ENCODE peak calls at places on chromosome 18, in ten cellular contexts. I, C, O, Q, T, L, V, H, F and X are unnamed samples.

GRCh38 chr18:21996261-21996892 is 173.0 kb upstream of the GATA6 start:
- DNase-seq in L (no peak), V (no peak), O (peak; percentile 78), H (no peak), F (peak; percentile 59), T (peak; percentile 14), C (no peak), I (peak; percentile 54), Q (no peak), X (peak; percentile 87)

GRCh38 chr18:24839991-24840390 is 379.6 kb downstream of the HRH4 start:
- DNase-seq in Q (peak; percentile 45), F (no peak), L (no peak), V (no peak), I (no peak), O (no peak), C (no peak), H (no peak), T (no peak), X (no peak)

GRCh38 chr18:79011300-79011870 is 31.8 kb downstream of the SALL3 start:
- DNase-seq in F (no peak), L (no peak), V (no peak), C (no peak), O (peak; percentile 22), Q (no peak), I (no peak), H (no peak), T (no peak), X (no peak)

GRCh38 chr18:37507239-37507638 is 58.4 kb downstream of the CELF4 start:
- DNase-seq in Q (no peak), H (no peak), V (no peak), I (no peak), O (no peak), C (no peak), T (no peak), L (no peak), F (no peak), X (no peak)

GRCh38 chr18:46260016-46260878 is 156.1 kb downstream of the HAUS1 start:
- DNase-seq in I (no peak), H (no peak), V (no peak), O (no peak), C (peak; percentile 47), T (peak; percentile 38), F (peak; percentile 95), L (no peak), Q (peak; percentile 85), X (no peak)

GRCh38 chr18:37567061-37567993 is 1.7 kb upstream of the CELF4 start:
- DNase-seq in O (no peak), C (no peak), L (peak; percentile 28), F (no peak), T (no peak), H (peak; percentile 76), Q (no peak), I (no peak), V (no peak), X (no peak)

GRCh38 chr18:38972571-38972970 is 1407.0 kb upstream of the CELF4 start:
- DNase-seq in Q (no peak), T (no peak), C (peak; percentile 47), H (no peak), O (no peak), F (no peak), I (no peak), V (no peak), L (no peak), X (no peak)

GRCh38 chr18:55048892-55049291 is 89.6 kb upstream of the CCDC68 start:
- DNase-seq in H (no peak), Q (peak; percentile 65), V (no peak), L (no peak), F (peak; percentile 60), C (no peak), I (no peak), T (peak; percentile 15), O (no peak), X (no peak)

GRCh38 chr18:23805898-23806297 is 116.6 kb downstream of the LAMA3 start:
- DNase-seq in F (peak; percentile 51), L (no peak), V (no peak), T (peak; percentile 30), I (no peak), C (peak; percentile 18), H (no peak), O (no peak), Q (peak; percentile 64), X (no peak)

DNA sequence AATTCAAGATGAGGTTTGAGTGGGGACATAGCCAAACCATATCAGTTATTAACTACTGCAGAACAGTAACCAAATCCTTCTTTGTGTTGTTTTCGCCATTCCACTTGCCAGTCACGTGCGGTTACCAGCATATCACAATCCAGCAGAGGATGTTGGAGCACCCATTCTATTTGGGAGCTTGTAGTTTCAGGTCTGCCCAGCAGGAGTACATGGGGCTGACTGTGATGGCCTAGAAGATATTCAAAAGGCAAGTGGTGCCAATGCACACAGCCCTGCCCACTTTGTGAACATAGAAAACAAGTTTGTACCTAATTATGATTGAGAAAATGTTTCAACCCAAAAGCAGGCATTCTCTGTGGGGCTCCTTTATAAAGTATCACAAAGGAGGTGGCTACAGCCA is 57.0 kb downstream of the ZNF519 start:
- DNase-seq in Q (no peak), L (peak; percentile 28), V (no peak), F (no peak), C (no peak), O (no peak), I (no peak), T (no peak), H (no peak), X (no peak)
- TF ChIP-seq CTCF in Q (no peak), L (no peak), V (no peak), F (no peak), C (peak; percentile 14), O (no peak), I (no peak), T (no peak), H (no peak), X (no peak)

GRCh38 chr18:8298186-8298585 is 311.1 kb upstream of the RAB12 start:
- DNase-seq in T (no peak), I (no peak), H (no peak), L (no peak), C (peak; percentile 38), F (no peak), V (no peak), O (no peak), Q (peak; percentile 74), X (no peak)
- H3K36me3 ChIP-seq in T (peaks cover 2% of the 10 kb centered on the region), I (peaks cover 2% of the 10 kb centered on the region), H (no peaks in the 10 kb centered on the region), L (no peaks in the 10 kb centered on the region), C (no peaks in the 10 kb centered on the region), F (no peaks in the 10 kb centered on the region), V (no peaks in the 10 kb centered on the region), O (peaks cover 12% of the 10 kb centered on the region), Q (peaks cover 6% of the 10 kb centered on the region), X (no peaks in the 10 kb centered on the region)

GRCh38 chr18:4108016-4108415 is 347.1 kb downstream of the DLGAP1 start:
- DNase-seq in Q (no peak), C (no peak), T (no peak), L (no peak), F (no peak), O (no peak), V (no peak), I (no peak), H (no peak), X (no peak)

GRCh38 chr18:4107049-4107459 is 348.1 kb downstream of the DLGAP1 start:
- DNase-seq in O (no peak), C (no peak), H (no peak), F (peak; percentile 6), L (peak; percentile 61), Q (no peak), T (no peak), I (no peak), V (no peak), X (no peak)

GRCh38 chr18:4101009-4101408 is 354.1 kb downstream of the DLGAP1 start:
- DNase-seq in L (no peak), T (no peak), V (no peak), I (no peak), F (no peak), O (no peak), H (no peak), C (no peak), Q (no peak), X (no peak)

GRCh38 chr18:4106407-4107033 is 348.6 kb downstream of the DLGAP1 start:
- DNase-seq in L (peak; percentile 89), V (no peak), Q (peak; percentile 52), O (peak; percentile 69), C (peak; percentile 57), F (peak; percentile 31), H (no peak), I (peak; percentile 56), T (peak; percentile 70), X (peak; percentile 60)
- H3K4me3 ChIP-seq in L (no peak overlapping the region), V (no peak overlapping the region), Q (no peak overlapping the region), O (no peak overlapping the region), C (peak overlapping the region; percentile 30), F (peak overlapping the region; percentile 54), H (no peak overlapping the region), I (peak overlapping the region; percentile 23), T (no peak overlapping the region), X (no peak overlapping the region)

GRCh38 chr18:35352778-35353177 is 8.6 kb upstream of the ZNF24 start:
- DNase-seq in H (no peak), Q (no peak), O (no peak), T (no peak), F (no peak), I (no peak), V (no peak), L (no peak), C (no peak), X (no peak)

GRCh38 chr18:35352283-35352682 is 8.1 kb upstream of the ZNF24 start:
- DNase-seq in H (no peak), Q (no peak), O (no peak), L (peak; percentile 35), I (no peak), F (no peak), C (no peak), V (no peak), T (no peak), X (no peak)

DNA sequence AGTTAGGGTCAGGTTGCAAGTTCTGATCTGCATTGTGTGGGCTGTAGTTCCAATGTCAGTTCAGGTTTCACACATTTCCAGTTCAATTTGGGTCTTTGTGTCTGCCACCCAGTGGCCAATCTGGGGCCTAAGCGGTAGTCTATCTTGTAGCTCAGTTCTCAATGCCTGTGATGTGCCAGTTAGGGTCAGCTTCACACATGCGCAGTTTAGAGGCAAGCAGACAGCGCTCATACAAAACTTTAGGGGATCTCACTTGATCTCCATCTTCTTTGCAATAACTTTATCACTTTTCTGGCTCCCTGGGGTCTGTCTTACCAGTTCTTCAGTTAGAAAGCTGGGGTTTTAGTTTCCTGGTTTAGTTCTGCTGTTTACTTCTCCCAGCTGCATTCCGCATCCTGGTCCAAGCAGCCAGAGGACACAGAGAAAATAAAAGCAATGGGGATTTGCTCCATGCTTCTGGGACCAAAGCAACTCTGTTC is 11.0 kb upstream of the ZNF24 start:
- DNase-seq in T (peak; percentile 92), I (peak; percentile 81), L (peak; percentile 90), H (no peak), C (peak; percentile 84), F (peak; percentile 73), O (peak; percentile 73), Q (peak; percentile 83), V (no peak), X (peak; percentile 32)
- TF ChIP-seq CTCF in T (peak; percentile 87), I (peak; percentile 76), L (peak; percentile 84), H (peak; percentile 75), C (peak; percentile 91), F (peak; percentile 79), O (no peak), Q (peak; percentile 78), V (peak; percentile 81), X (peak; percentile 62)

GRCh38 chr18:9569178-9569577 is 45.2 kb downstream of the PPP4R1 start:
- DNase-seq in F (no peak), Q (no peak), T (no peak), H (no peak), V (no peak), I (no peak), C (no peak), L (no peak), O (no peak), X (no peak)
- H3K36me3 ChIP-seq in F (peaks cover 29% of the 10 kb centered on the region), Q (peaks cover 32% of the 10 kb centered on the region), T (peaks cover 42% of the 10 kb centered on the region), H (no peaks in the 10 kb centered on the region), V (peaks cover 98% of the 10 kb centered on the region), I (no peaks in the 10 kb centered on the region), C (peaks cover 38% of the 10 kb centered on the region), L (no peaks in the 10 kb centered on the region), O (peaks cover 64% of the 10 kb centered on the region), X (no peaks in the 10 kb centered on the region)

GRCh38 chr18:12253517-12254136 is 534 bp upstream of the CIDEA start:
- DNase-seq in V (no peak), O (no peak), H (no peak), Q (no peak), I (peak; percentile 39), C (no peak), L (peak; percentile 60), F (no peak), T (no peak), X (no peak)
- H3K4me3 ChIP-seq in V (no peak overlapping the region), O (peak overlapping the region; percentile 28), H (no peak overlapping the region), Q (no peak overlapping the region), I (peak overlapping the region; percentile 56), C (peak overlapping the region; percentile 39), L (peak overlapping the region; percentile 72), F (peak overlapping the region; percentile 58), T (peak overlapping the region; percentile 33), X (no peak overlapping the region)